ENCODE peak calls at places on chromosomes 4 and X, in eight cellular contexts. V is Panc1; O is tibial nerve; N is aorta; A is CD8-positive, alpha-beta T cell; M is OCI-LY7; E is left ventricle myocardium inferior; I is CD8-positive, alpha-beta memory T cell. G is an unnamed sample. For H3K4me1, the result is how much of the 10 kb centered on the place peaks cover.

GRCh38 chrX:139094671-139095592 is 383.4 kb upstream of the FGF13 start:
- DNase-seq in N (no peak), V (no peak), M (no peak), A (no peak), E (no peak), I (no peak), O (no peak), G (no peak)

GRCh38 chr4:17866790-17867189 is 56.0 kb downstream of the NCAPG start:
- DNase-seq in M (no peak), N (no peak), V (no peak), A (no peak), I (no peak), O (no peak), E (no peak), G (no peak)

GRCh38 chrX:71227370-71228062 is 4.5 kb downstream of the GJB1 start:
- DNase-seq in E (no peak), A (no peak), I (no peak), V (no peak), N (no peak), O (no peak), M (no peak), G (no peak)

GRCh38 chr4:143375326-143376073 is 38.8 kb downstream of the GAB1 start:
- DNase-seq in V (peak), O (no peak), N (peak), E (peak), A (no peak), I (no peak), M (peak), G (no peak)

GRCh38 chrX:148672526-148672925 is 172.1 kb downstream of the AFF2 start:
- DNase-seq in A (no peak), M (no peak), N (no peak), E (no peak), I (no peak), V (no peak), O (no peak), G (no peak)

GRCh38 chr4:94934864-94935263 is 177.1 kb downstream of the BMPR1B start:
- DNase-seq in A (no peak), O (no peak), N (no peak), I (no peak), M (no peak), V (no peak), E (no peak), G (no peak)

GRCh38 chr4:128630881-128631280 is 178.6 kb upstream of the JADE1 start:
- DNase-seq in V (no peak), I (no peak), O (no peak), E (no peak), M (no peak), A (no peak), N (no peak), G (no peak)

GRCh38 chrX:16212024-16212423 is 44.7 kb downstream of the MAGEB17 start:
- DNase-seq in N (no peak), I (no peak), M (no peak), O (no peak), V (no peak), A (no peak), E (no peak), G (no peak)

GRCh38 chrX:1035206-1035605 is 177.2 kb downstream of the CRLF2 start:
- DNase-seq in N (no peak), O (no peak), M (no peak), E (no peak), I (no peak), A (no peak), V (no peak), G (no peak)

GRCh38 chr4:122450847-122451246 is 5.7 kb downstream of the IL2 start:
- DNase-seq in O (no peak), I (peak), N (no peak), E (no peak), M (peak), A (no peak), V (no peak), G (no peak)

GRCh38 chr4:6697096-6697495 is 3.4 kb downstream of the S100P start:
- DNase-seq in I (no peak), A (no peak), O (no peak), M (no peak), E (no peak), N (no peak), V (no peak), G (no peak)

GRCh38 chr4:182192511-182193181 is 50.6 kb upstream of the TENM3 start:
- DNase-seq in O (no peak), E (no peak), V (no peak), N (no peak), A (no peak), M (no peak), I (no peak), G (no peak)

GRCh38 chr4:102713096-102713495 is 47.7 kb downstream of the MANBA start:
- DNase-seq in M (no peak), N (no peak), O (no peak), V (no peak), A (no peak), I (no peak), E (no peak), G (no peak)

GRCh38 chr4:169420291-169420690 is 149.5 kb upstream of the SH3RF1 start:
- DNase-seq in O (no peak), M (no peak), E (no peak), A (no peak), N (no peak), I (no peak), V (no peak), G (no peak)

GRCh38 chrX:40097492-40098263 is at the start of gene BCOR:
- DNase-seq in O (peak), N (peak), A (peak), I (peak), V (no peak), E (peak), M (peak), G (peak)

GRCh38 chrX:109626637-109627036 is 1.7 kb upstream of the KCNE5 start:
- DNase-seq in E (no peak), N (no peak), M (no peak), I (no peak), A (no peak), V (no peak), O (no peak), G (no peak)

GRCh38 chrX:109624641-109625311 is at the start of gene KCNE5:
- DNase-seq in N (peak), O (no peak), E (no peak), I (no peak), M (no peak), V (no peak), A (no peak), G (no peak)

GRCh38 chrX:109624022-109624421 is 950 bp downstream of the KCNE5 start:
- DNase-seq in N (no peak), I (no peak), O (no peak), V (no peak), M (no peak), A (no peak), E (peak), G (no peak)

GRCh38 chrX:109632906-109633504 is 8.0 kb upstream of the KCNE5 start:
- DNase-seq in M (peak), I (no peak), A (no peak), O (no peak), N (no peak), E (no peak), V (no peak), G (no peak)

DNA sequence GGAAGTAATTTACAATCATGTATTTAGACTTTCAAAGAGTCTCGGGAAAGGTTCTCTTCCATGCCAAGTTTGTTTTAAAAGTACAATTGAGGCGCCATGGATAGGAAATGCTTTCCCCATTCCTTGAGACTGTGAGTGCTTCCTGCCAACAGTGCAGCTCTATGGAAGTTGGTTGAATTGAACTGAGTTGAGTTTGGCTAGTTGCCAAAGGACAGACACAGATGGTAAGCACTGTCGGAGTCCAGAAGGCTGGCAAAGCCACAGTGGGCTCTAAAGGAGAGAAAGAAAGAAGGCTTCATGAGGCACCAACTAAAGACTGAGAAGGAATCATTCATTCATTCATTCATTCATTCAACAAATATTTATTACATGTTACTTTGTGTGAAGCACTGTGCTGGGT is 4.3 kb upstream of the KCNE5 start:
- DNase-seq in O (no peak), N (no peak), I (no peak), M (no peak), A (no peak), V (no peak), E (no peak), G (no peak)
- H3K4me3 ChIP-seq in O (no peak), N (no peak), I (no peak), M (no peak), A (no peak), V (no peak), E (no peak), G (no peak)

GRCh38 chr4:24574256-24574655 is 10.1 kb downstream of the DHX15 start:
- DNase-seq in V (no peak), M (no peak), A (no peak), N (no peak), O (no peak), E (no peak), I (no peak), G (no peak)
- H3K4me1 ChIP-seq in V (under half), M (under half), A (under half), N (under half), O (under half), E (half or more), I (under half), G (under half)

GRCh38 chrX:20515841-20516461 is 249.2 kb upstream of the RPS6KA3 start:
- DNase-seq in I (no peak), O (no peak), E (no peak), V (peak), N (no peak), A (no peak), M (no peak), G (no peak)

GRCh38 chrX:20513185-20513584 is 246.5 kb upstream of the RPS6KA3 start:
- DNase-seq in A (no peak), V (no peak), M (no peak), E (no peak), O (no peak), I (no peak), N (no peak), G (no peak)

GRCh38 chrX:20517565-20517964 is 250.9 kb upstream of the RPS6KA3 start:
- DNase-seq in N (no peak), E (no peak), M (no peak), V (no peak), O (no peak), I (no peak), A (no peak), G (no peak)

GRCh38 chrX:20511792-20512191 is 245.1 kb upstream of the RPS6KA3 start:
- DNase-seq in O (no peak), E (no peak), A (no peak), N (no peak), V (no peak), I (no peak), M (no peak), G (no peak)

DNA sequence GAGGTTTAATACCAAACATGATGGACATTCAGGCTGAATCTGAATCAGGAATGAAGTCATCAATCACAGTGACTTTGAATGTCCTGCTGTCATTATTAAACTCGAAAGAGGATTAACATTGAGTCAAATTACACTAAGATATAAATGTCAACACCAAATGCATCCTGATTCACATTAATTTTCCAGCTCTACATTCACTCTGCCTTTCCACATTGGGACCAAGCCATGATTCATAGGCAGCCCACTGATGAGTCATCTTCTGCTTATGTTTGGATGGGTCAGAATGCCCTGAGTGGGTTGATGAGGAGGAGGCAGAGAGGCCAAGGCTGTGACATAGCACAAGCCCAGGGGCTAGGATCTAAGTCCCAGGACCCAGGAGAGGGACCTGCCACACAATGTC is 247.6 kb upstream of the RPS6KA3 start:
- DNase-seq in N (no peak), V (no peak), O (no peak), I (no peak), E (no peak), A (no peak), M (no peak), G (no peak)
- H3K4me3 ChIP-seq in N (no peak), V (no peak), O (no peak), I (no peak), E (no peak), A (no peak), M (no peak), G (no peak)

DNA sequence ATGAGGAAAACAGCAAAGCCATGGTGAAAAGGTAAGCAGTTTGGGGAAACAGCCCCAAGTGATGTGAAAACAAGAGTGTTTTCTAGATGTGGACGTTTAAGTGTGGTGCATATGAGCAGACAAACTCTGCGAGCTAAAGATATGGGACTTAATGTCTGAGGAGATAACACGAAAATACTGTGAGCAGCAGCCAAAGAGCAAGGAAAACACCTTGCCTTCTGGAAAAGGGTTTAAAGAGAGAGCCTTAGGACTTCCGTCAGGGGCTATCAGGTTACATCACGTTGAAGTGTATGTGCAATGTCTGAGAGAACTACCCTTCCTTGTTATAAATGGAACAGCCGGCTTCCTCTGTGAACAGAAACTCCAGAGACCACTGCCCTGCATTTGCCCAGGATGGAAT is 54.2 kb downstream of the LEF1 start:
- DNase-seq in V (no peak), O (no peak), I (no peak), N (no peak), E (no peak), A (no peak), M (peak), G (no peak)
- H3K4me1 ChIP-seq in V (under half), O (under half), I (half or more), N (under half), E (under half), A (half or more), M (half or more), G (half or more)